ENCODE peak calls at places on chromosomes 4 and X, in eight cellular contexts. S is HCT116, I is GM23338, D is GM12878, Q is SK-N-SH, R is HepG2, B is Panc1, F is K562. W is an unnamed sample.

GRCh38 chr4:166172619-166173018 is 299.6 kb downstream of the TLL1 start:
- DNase-seq in I (no peak), S (no peak), F (no peak), D (no peak), R (no peak), B (no peak), Q (no peak), W (no peak)

GRCh38 chr4:88818650-88819470 is 121.2 kb upstream of the NAP1L5 start:
- DNase-seq in D (peak; percentile 15), B (peak; percentile 35), S (peak; percentile 31), F (no peak), I (peak; percentile 76), Q (peak; percentile 13), R (peak; percentile 56), W (no peak)

GRCh38 chrX:72114306-72114705 is 17.4 kb downstream of the RTL5 start:
- DNase-seq in F (no peak), Q (no peak), I (no peak), D (no peak), S (no peak), B (no peak), R (no peak), W (no peak)

GRCh38 chrX:19627081-19627480 is 111.8 kb upstream of the MAP3K15 start:
- DNase-seq in F (no peak), B (no peak), S (no peak), Q (no peak), D (no peak), I (no peak), R (no peak), W (no peak)

GRCh38 chr4:51942833-51943215 is 77.3 kb downstream of the LRRC66 start:
- DNase-seq in R (no peak), Q (no peak), F (no peak), B (no peak), I (no peak), D (no peak), S (no peak), W (no peak)

GRCh38 chr4:123361195-123361861 is 35.3 kb upstream of the SPRY1 start:
- DNase-seq in B (no peak), R (no peak), I (no peak), S (no peak), Q (no peak), D (no peak), F (no peak), W (peak; percentile 14)

GRCh38 chr4:156528216-156528615 is 443.4 kb downstream of the PDGFC start:
- DNase-seq in B (no peak), D (no peak), F (no peak), Q (no peak), I (no peak), R (no peak), S (no peak), W (no peak)

GRCh38 chr4:101075536-101075935 is 271.8 kb downstream of the PPP3CA start:
- DNase-seq in Q (no peak), I (no peak), B (no peak), S (no peak), R (no peak), D (no peak), F (no peak), W (peak; percentile 32)

GRCh38 chr4:14961292-14961691 is 41.0 kb upstream of the CPEB2 start:
- DNase-seq in F (no peak), S (no peak), Q (no peak), R (no peak), B (no peak), D (no peak), I (no peak), W (no peak)

GRCh38 chr4:1204828-1205591 is 32.6 kb upstream of the SPON2 start:
- DNase-seq in D (no peak), R (peak; percentile 87), S (no peak), F (no peak), I (peak; percentile 0), Q (peak; percentile 83), B (no peak), W (no peak)

GRCh38 chr4:111136438-111136837 is 513.6 kb upstream of the PITX2 start:
- DNase-seq in R (peak; percentile 7), B (no peak), I (peak; percentile 48), Q (no peak), S (peak; percentile 31), D (no peak), F (no peak), W (no peak)

GRCh38 chrX:41737065-41737464 is 13.1 kb downstream of the GPR82 start:
- DNase-seq in Q (no peak), R (no peak), B (no peak), D (no peak), F (peak; percentile 6), S (no peak), I (no peak), W (no peak)

GRCh38 chr4:170672571-170672970 is 582.8 kb upstream of the AADAT start:
- DNase-seq in F (no peak), D (no peak), Q (no peak), S (no peak), B (no peak), R (no peak), I (no peak), W (no peak)

GRCh38 chrX:125132274-125132673 is 187.4 kb upstream of the TEX13C start:
- DNase-seq in I (peak; percentile 72), S (no peak), F (peak; percentile 26), B (no peak), D (no peak), R (peak; percentile 0), Q (peak; percentile 14), W (no peak)

GRCh38 chr4:94803181-94803580 is 45.4 kb downstream of the BMPR1B start:
- DNase-seq in R (no peak), B (no peak), Q (no peak), S (no peak), I (no peak), F (no peak), D (no peak), W (no peak)

GRCh38 chr4:4170596-4171150 is 56.1 kb downstream of the OTOP1 start:
- DNase-seq in F (no peak), D (no peak), I (no peak), R (no peak), Q (no peak), B (no peak), S (no peak), W (no peak)

GRCh38 chrX:9997524-9997923 is 30.4 kb downstream of the CLDN34 start:
- DNase-seq in B (no peak), D (peak; percentile 44), S (no peak), F (no peak), I (no peak), R (no peak), Q (no peak), W (no peak)

GRCh38 chr4:83356899-83357661 is 22.4 kb upstream of the HPSE start:
- DNase-seq in B (peak; percentile 76), Q (no peak), I (no peak), F (no peak), R (peak; percentile 76), S (peak; percentile 48), D (no peak), W (no peak)

GRCh38 chr4:185567828-185568442 is 32.6 kb upstream of the PDLIM3 start:
- DNase-seq in F (no peak), B (no peak), I (no peak), S (no peak), R (peak; percentile 80), Q (no peak), D (no peak), W (no peak)

GRCh38 chr4:76494243-76494642 is 59.2 kb downstream of the SHROOM3 start:
- DNase-seq in F (no peak), B (no peak), S (no peak), Q (no peak), D (no peak), R (no peak), I (no peak), W (no peak)

DNA sequence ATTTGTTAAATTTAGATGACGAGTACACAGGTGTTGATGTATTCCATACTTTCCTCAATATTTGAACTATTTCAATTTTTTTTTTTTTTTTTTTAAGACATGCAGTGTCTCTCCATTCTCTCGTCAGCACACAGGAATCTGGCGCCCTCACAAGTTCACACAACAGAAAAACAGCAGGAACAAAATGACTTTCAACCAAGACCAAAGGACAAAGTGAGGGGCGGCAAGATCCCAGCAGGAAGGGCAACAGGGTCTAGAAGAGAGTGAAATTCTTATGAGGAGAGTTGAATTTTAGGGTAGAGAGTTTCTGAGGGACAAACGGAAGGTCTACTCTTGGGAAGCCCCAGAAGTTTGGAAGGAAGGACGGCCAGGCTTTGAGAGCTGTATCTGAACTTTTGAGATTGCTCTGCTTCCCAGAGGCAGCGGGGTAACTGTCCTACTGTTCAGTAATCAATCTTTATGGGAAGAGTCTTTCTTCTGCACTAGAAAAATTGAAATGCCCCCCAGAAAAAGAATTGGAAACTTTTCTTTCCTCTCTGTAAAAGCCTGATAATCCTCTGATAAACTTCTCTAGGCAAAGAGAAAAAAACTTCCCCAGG is 760.2 kb downstream of the RAB28 start:
- DNase-seq in F (no peak), B (no peak), I (peak; percentile 67), R (no peak), S (no peak), Q (no peak), D (no peak), W (no peak)
- TF ChIP-seq REST in F (no peak), B (no peak), I (no peak), R (no peak), S (no peak), Q (no peak), D (no peak), W (no peak)

GRCh38 chr4:37648084-37648817 is 37.9 kb downstream of the RELL1 start:
- DNase-seq in I (no peak), F (no peak), Q (no peak), R (peak; percentile 92), D (no peak), S (peak; percentile 77), B (peak; percentile 82), W (peak; percentile 73)
- TF ChIP-seq POLR2AphosphoS5 in I (no peak), F (no peak), Q (peak; percentile 32), R (no peak), D (no peak), S (peak; percentile 44), B (peak; percentile 72), W (peak; percentile 38)

DNA sequence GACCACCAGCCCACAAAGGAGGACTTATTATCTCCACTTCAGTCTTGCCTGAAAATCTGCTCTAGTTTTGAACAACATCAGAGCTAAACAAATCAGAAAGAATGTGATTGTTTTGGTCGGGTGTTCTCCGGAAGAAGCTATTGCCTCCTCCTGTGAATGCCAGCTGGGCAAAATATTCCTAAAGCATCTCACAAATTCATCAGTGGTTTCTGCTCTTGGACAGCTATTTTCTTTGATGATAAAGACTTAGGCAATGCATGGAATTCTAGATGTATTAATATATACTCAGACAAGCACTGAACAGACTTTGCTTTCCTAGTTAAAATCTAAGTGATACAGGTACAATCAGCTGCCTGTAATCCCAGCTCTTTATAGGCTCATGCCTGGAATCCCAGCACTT is 71.8 kb downstream of the ASMT start:
- DNase-seq in F (no peak), S (no peak), B (no peak), D (no peak), I (no peak), Q (no peak), R (no peak), W (no peak)
- TF ChIP-seq REST in F (no peak), S (no peak), B (no peak), D (no peak), I (no peak), Q (no peak), R (no peak), W (no peak)

GRCh38 chr4:68490826-68491457 is 43.7 kb downstream of the TMPRSS11E start:
- DNase-seq in B (no peak), Q (no peak), I (no peak), F (no peak), S (no peak), D (no peak), R (no peak), W (no peak)

GRCh38 chr4:68494688-68495087 is 47.4 kb downstream of the TMPRSS11E start:
- DNase-seq in F (no peak), D (no peak), S (no peak), I (no peak), B (no peak), R (no peak), Q (no peak), W (no peak)

GRCh38 chr4:68489338-68489737 is 42.1 kb downstream of the TMPRSS11E start:
- DNase-seq in S (no peak), D (no peak), I (no peak), Q (no peak), B (no peak), F (no peak), R (no peak), W (no peak)
- TF ChIP-seq POLR2AphosphoS5 in S (no peak), D (no peak), I (no peak), Q (no peak), B (no peak), F (no peak), R (no peak), W (no peak)

W was measured in HL-60.